ENCODE peak calls at places on chromosomes 1 and 21, in four cellular contexts. T is mesendoderm, E is H9, Q is H1. Y is an unnamed sample.

GRCh38 chr1:177770096-177770495 is 199.8 kb downstream of the SEC16B start:
- DNase-seq in T (no peak), E (no peak), Q (no peak), Y (no peak)

GRCh38 chr1:99548924-99549605 is 96.8 kb upstream of the PALMD start:
- DNase-seq in T (no peak), E (no peak), Q (no peak), Y (peak; percentile 41)

GRCh38 chr1:216905781-216906180 is 182.6 kb upstream of the ESRRG start:
- DNase-seq in T (no peak), E (no peak), Q (no peak), Y (no peak)

GRCh38 chr1:116873680-116874271 is 35.9 kb upstream of the PTGFRN start:
- DNase-seq in T (no peak), E (no peak), Q (no peak), Y (no peak)

GRCh38 chr1:244361764-244362473 is 89.8 kb downstream of the ADSS2 start:
- DNase-seq in T (peak; percentile 97), E (peak; percentile 74), Q (peak; percentile 57), Y (peak; percentile 86)

GRCh38 chr1:186722711-186723309 is 42.6 kb upstream of the PTGS2 start:
- DNase-seq in T (peak; percentile 62), E (no peak), Q (no peak), Y (peak; percentile 52)

GRCh38 chr1:170823120-170823519 is 112.2 kb upstream of the MROH9 start:
- DNase-seq in T (no peak), E (no peak), Q (no peak), Y (peak; percentile 25)

GRCh38 chr1:10456661-10457060 is 6.8 kb downstream of the CORT start:
- DNase-seq in T (no peak), E (no peak), Q (no peak), Y (no peak)

GRCh38 chr1:165686121-165686970 is 12.0 kb downstream of the ALDH9A1 start:
- DNase-seq in T (peak; percentile 69), E (peak; percentile 34), Q (peak; percentile 19), Y (no peak)

GRCh38 chr1:204213668-204214662 is at the start of gene GOLT1A:
- DNase-seq in T (peak; percentile 93), E (peak; percentile 94), Q (peak; percentile 66), Y (peak; percentile 87)

GRCh38 chr1:145963218-145964019 is 956 bp downstream of the ANKRD34A start:
- DNase-seq in T (peak; percentile 54), E (no peak), Q (no peak), Y (peak; percentile 85)

GRCh38 chr1:234500269-234500668 is 21.3 kb upstream of the TARBP1 start:
- DNase-seq in T (no peak), E (no peak), Q (no peak), Y (no peak)

GRCh38 chr21:26758083-26758861 is 86.9 kb downstream of the ADAMTS1 start:
- DNase-seq in T (no peak), E (no peak), Q (no peak), Y (no peak)

GRCh38 chr1:196701144-196701543 is 49.3 kb downstream of the CFH start:
- DNase-seq in T (no peak), E (no peak), Q (no peak), Y (no peak)

GRCh38 chr1:112396668-112397025 is 633 bp downstream of the CTTNBP2NL start:
- DNase-seq in T (peak; percentile 51), E (no peak), Q (no peak), Y (peak; percentile 21)

GRCh38 chr21:44870748-44871495 is 2.6 kb downstream of the PTTG1IP start:
- DNase-seq in T (no peak), E (no peak), Q (no peak), Y (no peak)

GRCh38 chr1:153770812-153771211 is 4.4 kb upstream of the SLC27A3 start:
- DNase-seq in T (no peak), E (no peak), Q (no peak), Y (no peak)

DNA sequence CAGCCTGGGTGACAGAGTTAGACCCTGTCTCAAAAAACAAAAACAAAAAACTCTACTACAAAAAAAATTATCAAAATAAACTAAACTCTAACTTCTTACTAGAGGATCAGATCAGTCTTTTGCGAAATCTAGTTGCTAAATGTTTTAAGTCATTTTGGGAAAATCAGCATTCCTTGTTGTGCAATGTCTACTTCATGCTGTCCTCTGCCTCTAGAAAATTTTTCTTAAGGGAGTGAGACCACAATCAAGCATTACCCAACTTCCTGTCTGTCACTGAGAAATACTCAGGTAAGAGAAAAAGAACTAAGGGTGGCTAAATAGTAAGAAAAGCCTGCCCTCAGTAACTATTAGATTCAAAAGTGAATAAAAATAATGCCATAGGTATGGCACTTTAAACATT is 67.2 kb upstream of the FOXD3 start:
- DNase-seq in T (no peak), E (no peak), Q (no peak), Y (no peak)
- H3K56ac ChIP-seq in T (no peak overlapping the region), E (no peak overlapping the region), Q (no peak overlapping the region), Y (no peak overlapping the region)

GRCh38 chr1:202054094-202054493 is 43.7 kb downstream of the ELF3 start:
- DNase-seq in T (no peak), E (no peak), Q (no peak), Y (no peak)
- H3K56ac ChIP-seq in T (no peak overlapping the region), E (no peak overlapping the region), Q (no peak overlapping the region), Y (no peak overlapping the region)

GRCh38 chr1:212379366-212379765 is 35.3 kb downstream of the PACC1 start:
- DNase-seq in T (no peak), E (no peak), Q (no peak), Y (no peak)

GRCh38 chr1:212377644-212378043 is 37.0 kb downstream of the PACC1 start:
- DNase-seq in T (no peak), E (no peak), Q (no peak), Y (no peak)

GRCh38 chr1:212381509-212381908 is 33.2 kb downstream of the PACC1 start:
- DNase-seq in T (no peak), E (no peak), Q (no peak), Y (no peak)

DNA sequence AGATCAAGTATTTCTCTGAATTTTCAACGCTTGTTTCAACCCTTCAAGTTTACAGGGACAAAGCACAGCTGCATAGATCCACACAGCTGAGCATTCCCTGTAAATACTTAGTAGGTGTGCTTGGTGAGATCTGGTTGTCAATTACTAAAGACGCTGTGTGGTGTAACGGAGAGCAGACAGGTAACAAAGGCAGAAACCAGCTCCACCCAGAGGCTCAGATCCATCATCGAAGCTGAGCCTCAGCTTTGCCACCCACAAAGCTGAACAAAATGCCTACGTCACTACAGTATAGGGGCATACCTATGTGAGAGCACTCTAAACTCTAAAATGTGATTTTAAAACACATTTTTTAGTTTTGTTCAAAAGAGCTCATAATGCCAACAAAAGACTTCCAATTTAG is 38.7 kb downstream of the PACC1 start:
- DNase-seq in T (no peak), E (no peak), Q (no peak), Y (no peak)
- H3K56ac ChIP-seq in T (no peak overlapping the region), E (no peak overlapping the region), Q (no peak overlapping the region), Y (no peak overlapping the region)

GRCh38 chr1:160115545-160116276 is at the start of gene ATP1A2:
- DNase-seq in T (peak; percentile 73), E (peak; percentile 76), Q (no peak), Y (no peak)

GRCh38 chr1:160118928-160119327 is 3.4 kb downstream of the ATP1A2 start:
- DNase-seq in T (no peak), E (no peak), Q (no peak), Y (no peak)

GRCh38 chr1:160116277-160117147 is 953 bp downstream of the ATP1A2 start:
- DNase-seq in T (no peak), E (no peak), Q (no peak), Y (peak; percentile 44)

GRCh38 chr1:160117300-160117699 is 1.7 kb downstream of the ATP1A2 start:
- DNase-seq in T (no peak), E (no peak), Q (no peak), Y (no peak)

GRCh38 chr1:160117709-160118183 is 2.2 kb downstream of the ATP1A2 start:
- DNase-seq in T (peak; percentile 50), E (no peak), Q (no peak), Y (peak; percentile 31)
- H3K56ac ChIP-seq in T (peak overlapping the region; percentile 6), E (no peak overlapping the region), Q (no peak overlapping the region), Y (no peak overlapping the region)

GRCh38 chr1:8551057-8551456 is 233.1 kb downstream of the SLC45A1 start:
- DNase-seq in T (no peak), E (no peak), Q (no peak), Y (no peak)
- H3K56ac ChIP-seq in T (no peak overlapping the region), E (no peak overlapping the region), Q (no peak overlapping the region), Y (no peak overlapping the region)

DNA sequence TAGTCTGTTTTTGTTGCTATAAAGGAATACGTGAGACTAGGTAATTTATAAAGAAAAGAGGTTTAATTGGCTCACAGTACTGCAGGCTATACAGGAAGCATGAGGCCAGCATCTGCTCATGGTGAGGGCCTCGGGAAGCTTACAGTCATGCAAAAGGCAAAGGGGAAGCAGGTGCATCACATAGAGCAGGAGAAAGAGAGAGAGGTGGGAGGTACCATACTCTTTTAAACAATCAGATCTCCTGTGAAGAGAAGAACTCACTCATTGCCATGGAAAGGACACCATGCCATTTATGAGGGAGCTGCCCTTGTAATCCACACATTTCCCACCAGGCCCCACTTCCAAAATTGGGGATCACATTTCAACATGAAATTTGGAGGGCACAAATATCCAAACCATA is 12.7 kb downstream of the PPP1R12B start:
- DNase-seq in T (no peak), E (no peak), Q (no peak), Y (no peak)
- H3K56ac ChIP-seq in T (no peak overlapping the region), E (no peak overlapping the region), Q (no peak overlapping the region), Y (no peak overlapping the region)

DNA sequence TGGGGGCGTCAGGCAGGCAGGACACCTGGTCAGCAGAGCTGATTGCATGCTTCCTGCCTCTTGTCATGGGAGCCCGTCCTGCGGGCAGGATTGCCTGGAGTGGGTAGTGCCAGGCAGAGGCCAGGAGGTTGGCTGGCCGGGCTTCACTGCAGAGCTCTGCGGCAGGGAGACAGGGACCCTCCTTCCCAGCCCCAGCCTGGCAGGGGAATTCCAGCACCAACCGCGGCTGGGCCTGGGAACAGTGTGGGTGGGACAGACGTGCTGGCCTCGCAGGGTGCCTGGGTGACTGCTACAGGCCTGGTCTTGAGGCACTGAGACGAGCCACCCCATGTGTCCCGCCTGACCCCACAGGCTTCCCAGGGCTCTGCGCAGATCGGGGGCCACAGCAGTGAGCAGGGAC is 70.6 kb downstream of the MORN1 start:
- DNase-seq in T (no peak), E (no peak), Q (no peak), Y (no peak)
- H3K56ac ChIP-seq in T (peak overlapping the region; percentile 25), E (no peak overlapping the region), Q (no peak overlapping the region), Y (no peak overlapping the region)

GRCh38 chr1:172551279-172551678 is 18.3 kb downstream of the SUCO start:
- DNase-seq in T (no peak), E (no peak), Q (no peak), Y (no peak)

GRCh38 chr1:172545349-172546004 is 12.5 kb downstream of the SUCO start:
- DNase-seq in T (no peak), E (no peak), Q (no peak), Y (no peak)

GRCh38 chr1:172549621-172550280 is 16.8 kb downstream of the SUCO start:
- DNase-seq in T (peak; percentile 64), E (no peak), Q (no peak), Y (no peak)

GRCh38 chr1:172544481-172545104 is 11.6 kb downstream of the SUCO start:
- DNase-seq in T (peak; percentile 93), E (no peak), Q (no peak), Y (no peak)

GRCh38 chr1:172547071-172547470 is 14.1 kb downstream of the SUCO start:
- DNase-seq in T (no peak), E (no peak), Q (no peak), Y (peak; percentile 68)
- H3K56ac ChIP-seq in T (no peak overlapping the region), E (no peak overlapping the region), Q (no peak overlapping the region), Y (no peak overlapping the region)

GRCh38 chr1:227922501-227923352 is 25.0 kb downstream of the WNT9A start:
- DNase-seq in T (no peak), E (no peak), Q (no peak), Y (no peak)
- H3K56ac ChIP-seq in T (no peak overlapping the region), E (no peak overlapping the region), Q (no peak overlapping the region), Y (no peak overlapping the region)

Y was measured in IMR-90.